ENCODE peak calls at places on chromosomes 16 and 17, in four cellular contexts. S is psoas muscle, F is heart right ventricle, H is BE2C. W is an unnamed sample.

GRCh38 chr16:72876221-72876620 is 171.7 kb downstream of the ZFHX3 start:
- DNase-seq in S (peak; percentile 82), H (no peak), F (peak; percentile 65), W (no peak)

GRCh38 chr17:81731271-81731670 is 19.2 kb downstream of the SLC25A10 start:
- DNase-seq in H (no peak), F (no peak), S (no peak), W (no peak)

GRCh38 chr17:18363021-18363941 is at the start of gene SHMT1:
- DNase-seq in H (peak; percentile 88), S (peak; percentile 97), F (peak; percentile 94), W (peak; percentile 97)

GRCh38 chr16:4314532-4315184 is 1.2 kb upstream of the GLIS2 start:
- DNase-seq in H (no peak), F (no peak), S (peak; percentile 61), W (no peak)

GRCh38 chr16:83365166-83365565 is 442.6 kb upstream of the HSBP1 start:
- DNase-seq in F (no peak), S (no peak), H (no peak), W (no peak)

GRCh38 chr17:79391808-79392233 is 219.0 kb downstream of the RBFOX3 start:
- DNase-seq in F (peak; percentile 74), S (peak; percentile 80), H (peak; percentile 78), W (peak; percentile 85)

GRCh38 chr17:1241904-1242303 is 28.3 kb upstream of the BHLHA9 start:
- DNase-seq in H (peak; percentile 11), F (no peak), S (no peak), W (no peak)

GRCh38 chr16:4624015-4624826 is at the start of gene MGRN1:
- DNase-seq in H (peak; percentile 97), S (peak; percentile 97), F (peak; percentile 93), W (peak; percentile 96)

GRCh38 chr17:63293310-63293709 is 152.8 kb downstream of the CYB561 start:
- DNase-seq in S (no peak), H (no peak), F (no peak), W (no peak)

GRCh38 chr16:84548508-84548907 is 44.0 kb upstream of the MEAK7 start:
- DNase-seq in F (no peak), H (no peak), S (peak; percentile 10), W (no peak)

GRCh38 chr17:49290690-49291326 is 60.2 kb upstream of the PHOSPHO1 start:
- DNase-seq in F (no peak), S (no peak), H (peak; percentile 35), W (peak; percentile 61)

GRCh38 chr16:31699601-31700000 is 171.9 kb downstream of the AHSP start:
- DNase-seq in S (no peak), F (no peak), H (no peak), W (no peak)

GRCh38 chr17:1645207-1646171 is at the start of gene SCARF1:
- DNase-seq in H (no peak), F (peak; percentile 76), S (peak; percentile 78), W (peak; percentile 36)

GRCh38 chr16:89009343-89010209 is 32.6 kb upstream of the CBFA2T3 start:
- DNase-seq in S (no peak), H (peak; percentile 3), F (no peak), W (no peak)

GRCh38 chr16:1465567-1465915 is 9.3 kb downstream of the CLCN7 start:
- DNase-seq in H (no peak), F (no peak), S (no peak), W (no peak)

GRCh38 chr17:78360371-78361226 is 722 bp upstream of the SOCS3 start:
- DNase-seq in H (peak; percentile 95), F (peak; percentile 97), S (peak; percentile 97), W (peak; percentile 89)
- H3K36me3 ChIP-seq in H (no peaks in the 10 kb centered on the region), F (peaks cover 30% of the 10 kb centered on the region), S (peaks cover 31% of the 10 kb centered on the region), W (no peaks in the 10 kb centered on the region)

GRCh38 chr17:54282886-54283285 is 460.2 kb downstream of the KIF2B start:
- DNase-seq in S (no peak), H (no peak), F (no peak), W (no peak)
- H3K9me3 ChIP-seq in S (no peaks in the 10 kb centered on the region), H (no peaks in the 10 kb centered on the region), F (no peaks in the 10 kb centered on the region), W (no peaks in the 10 kb centered on the region)

DNA sequence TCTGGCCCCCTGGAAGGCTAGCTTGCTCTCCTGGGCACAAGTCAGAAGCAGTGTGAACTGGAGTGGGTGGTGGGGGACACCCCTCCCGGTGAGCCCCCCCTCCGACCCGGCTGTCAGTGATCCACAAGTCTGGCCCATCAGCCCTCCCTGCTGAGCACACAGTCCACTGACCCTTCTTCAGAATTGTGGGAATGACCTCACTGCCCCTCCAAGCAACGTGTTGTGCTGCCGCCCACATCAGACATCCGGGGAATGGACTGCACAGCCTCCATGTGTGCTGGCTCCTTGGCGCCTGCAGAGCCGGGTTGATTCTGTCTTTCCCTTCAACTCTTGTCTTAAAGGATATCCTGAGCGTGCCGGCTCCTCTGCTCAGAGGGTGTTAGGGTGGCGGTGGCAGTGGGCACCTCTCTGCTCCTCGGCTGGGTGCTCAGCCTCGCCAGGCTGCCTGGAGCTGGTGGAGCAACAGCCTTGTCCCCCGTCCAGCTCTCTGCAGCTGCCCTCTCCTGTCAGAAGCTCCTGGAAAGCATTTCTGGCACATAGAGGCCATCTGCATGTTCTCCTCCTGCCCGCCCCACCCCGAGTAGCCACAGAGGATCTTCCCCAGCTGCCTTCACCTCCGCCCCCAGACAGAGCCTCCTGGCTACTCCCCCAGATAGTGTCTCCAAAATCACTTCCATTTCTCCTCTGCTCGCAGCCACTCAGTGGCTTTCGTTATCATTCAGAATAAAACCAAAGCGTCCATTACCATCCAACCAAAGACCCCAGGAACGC is 19.8 kb downstream of the NPTX1 start:
- DNase-seq in H (no peak), S (peak; percentile 90), F (peak; percentile 45), W (peak; percentile 67)
- H3K36me3 ChIP-seq in H (no peaks in the 10 kb centered on the region), S (no peaks in the 10 kb centered on the region), F (no peaks in the 10 kb centered on the region), W (no peaks in the 10 kb centered on the region)

GRCh38 chr16:35746281-35746962 is 2287.0 kb downstream of the TP53TG3F start:
- DNase-seq in S (no peak), F (no peak), H (no peak), W (no peak)

GRCh38 chr16:35744084-35744483 is 2284.7 kb downstream of the TP53TG3F start:
- DNase-seq in H (no peak), F (no peak), S (no peak), W (no peak)

GRCh38 chr16:35744716-35745115 is 2285.3 kb downstream of the TP53TG3F start:
- DNase-seq in H (no peak), F (no peak), S (no peak), W (no peak)

GRCh38 chr16:35745821-35746248 is 2286.4 kb downstream of the TP53TG3F start:
- DNase-seq in F (no peak), H (no peak), S (no peak), W (no peak)

DNA sequence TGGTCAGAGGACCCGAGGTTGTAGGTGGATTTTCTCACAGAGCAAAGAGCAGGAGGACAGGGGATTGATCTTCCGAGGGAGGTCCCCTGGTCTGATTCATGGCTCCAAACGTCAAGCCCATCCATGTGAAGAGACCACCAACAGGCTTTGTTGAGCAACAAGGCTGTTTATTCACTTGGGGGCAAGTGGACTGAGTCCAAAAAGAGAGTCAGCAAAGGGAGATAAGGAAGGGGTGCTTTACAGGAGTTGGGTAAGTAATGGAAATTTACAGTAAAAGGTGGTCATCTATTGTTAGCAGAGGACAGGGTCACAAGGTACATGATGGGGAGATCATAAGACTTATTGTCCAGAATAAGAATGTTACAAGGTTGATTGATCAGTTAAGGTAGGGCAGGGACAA is 2285.8 kb downstream of the TP53TG3F start:
- DNase-seq in H (no peak), F (no peak), S (no peak), W (no peak)
- H3K9me3 ChIP-seq in H (no peaks in the 10 kb centered on the region), F (no peaks in the 10 kb centered on the region), S (no peaks in the 10 kb centered on the region), W (no peaks in the 10 kb centered on the region)

GRCh38 chr16:68287276-68288251 is 23.2 kb downstream of the SLC7A6OS start:
- DNase-seq in F (peak; percentile 77), H (no peak), S (peak; percentile 96), W (peak; percentile 39)

GRCh38 chr16:68289621-68290329 is 21.0 kb downstream of the SLC7A6OS start:
- DNase-seq in H (no peak), F (no peak), S (no peak), W (no peak)

GRCh38 chr16:68288252-68288650 is 22.5 kb downstream of the SLC7A6OS start:
- DNase-seq in S (no peak), F (no peak), H (no peak), W (no peak)

GRCh38 chr16:68290455-68290854 is 20.3 kb downstream of the SLC7A6OS start:
- DNase-seq in F (no peak), H (no peak), S (no peak), W (no peak)

DNA sequence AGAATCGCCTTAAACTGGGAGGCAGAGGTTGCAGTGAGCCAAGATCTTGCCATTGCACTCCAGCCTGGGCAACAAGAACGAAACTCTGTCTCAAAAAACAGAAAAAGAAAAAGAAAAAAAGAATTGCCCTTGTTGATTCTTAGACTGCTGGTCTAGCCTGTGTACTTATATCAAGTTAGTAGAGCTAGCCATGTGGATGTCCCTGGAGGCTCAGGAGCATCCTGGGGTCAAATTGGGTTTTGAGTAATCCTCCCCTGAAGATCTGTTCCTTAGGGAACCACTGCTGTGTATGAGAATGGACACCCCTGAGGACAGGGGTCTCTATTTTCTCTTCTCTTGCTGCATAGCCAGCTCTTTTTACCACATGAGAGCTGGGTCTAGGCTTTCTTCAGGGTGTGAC is 21.5 kb downstream of the SLC7A6OS start:
- DNase-seq in S (no peak), H (no peak), F (no peak), W (no peak)
- H3K36me3 ChIP-seq in S (peaks cover 92% of the 10 kb centered on the region), H (peaks cover 72% of the 10 kb centered on the region), F (peaks cover 53% of the 10 kb centered on the region), W (no peaks in the 10 kb centered on the region)

DNA sequence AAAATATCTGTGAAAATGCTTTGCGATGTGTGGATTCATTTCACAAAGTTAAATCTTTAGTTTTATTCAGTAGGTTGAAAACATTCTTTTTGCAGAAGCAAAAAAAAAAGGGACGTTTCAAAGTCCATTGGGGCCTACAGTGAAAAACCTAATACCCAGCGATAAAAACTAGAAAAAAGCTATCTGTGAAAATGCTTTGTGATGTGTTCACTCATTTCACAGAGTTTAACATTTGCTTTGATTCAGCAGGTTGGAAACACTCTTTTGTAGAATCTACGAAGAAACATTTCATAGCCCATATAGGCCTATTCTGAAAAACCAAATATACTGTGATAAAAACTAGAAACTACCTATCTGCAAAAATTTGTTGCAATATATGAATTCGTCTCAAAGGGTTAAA is 113.6 kb upstream of the WSB1 start:
- DNase-seq in F (no peak), H (no peak), S (no peak), W (no peak)
- H3K9me3 ChIP-seq in F (no peaks in the 10 kb centered on the region), H (no peaks in the 10 kb centered on the region), S (no peaks in the 10 kb centered on the region), W (no peaks in the 10 kb centered on the region)

W was measured in testis.